ENCODE peak calls at places on chromosomes 4 and X, in six cellular contexts. W is adrenal gland, D is GM13977, Q is OCI-LY7, Y is ovary, P is Calu3. S is an unnamed sample.

GRCh38 chrX:118345045-118345400 is 883 bp upstream of the WDR44 start:
- DNase-seq in W (no peak), Y (no peak), P (no peak), Q (no peak), D (no peak), S (peak)

GRCh38 chr4:120299631-120300030 is 233.0 kb upstream of the MAD2L1 start:
- DNase-seq in Y (no peak), D (no peak), W (no peak), P (no peak), Q (no peak), S (no peak)

GRCh38 chr4:153465583-153465921 is 608 bp upstream of the TMEM131L start:
- DNase-seq in Q (peak), D (peak), W (peak), P (peak), Y (peak), S (peak)

GRCh38 chr4:7992846-7993245 is 53.2 kb upstream of the AFAP1 start:
- DNase-seq in D (no peak), P (no peak), Q (no peak), W (no peak), Y (no peak), S (no peak)

GRCh38 chr4:183797041-183797444 is 108.1 kb upstream of the STOX2 start:
- DNase-seq in W (no peak), P (peak), Y (peak), Q (no peak), D (no peak), S (peak)

GRCh38 chrX:38112566-38112965 is 106.2 kb downstream of the SYTL5 start:
- DNase-seq in D (no peak), Q (peak), Y (no peak), W (no peak), P (no peak), S (no peak)

GRCh38 chrX:133229361-133229760 is 11.2 kb upstream of the TFDP3 start:
- DNase-seq in W (no peak), Y (no peak), Q (no peak), P (peak), D (no peak), S (no peak)

GRCh38 chrX:74421181-74422028 is at the start of gene SLC16A2:
- DNase-seq in P (peak), W (peak), D (peak), Y (peak), Q (no peak), S (peak)

GRCh38 chr4:174388744-174389143 is 105.0 kb downstream of the CEP44 start:
- DNase-seq in P (no peak), D (no peak), W (no peak), Q (no peak), Y (no peak), S (no peak)

GRCh38 chrX:72245461-72246089 is 6.7 kb upstream of the ERCC6L start:
- DNase-seq in Q (peak), W (peak), Y (no peak), P (peak), D (peak), S (peak)

GRCh38 chr4:73895201-73896177 is 26.3 kb downstream of the CXCL1 start:
- DNase-seq in P (peak), W (no peak), Y (no peak), Q (no peak), D (no peak), S (no peak)

GRCh38 chr4:168636506-168637176 is 139.8 kb downstream of the PALLD start:
- DNase-seq in D (no peak), P (no peak), Y (no peak), W (no peak), Q (no peak), S (no peak)

GRCh38 chrX:12263211-12263610 is 124.9 kb downstream of the FRMPD4 start:
- DNase-seq in W (no peak), D (no peak), Q (no peak), Y (no peak), P (no peak), S (no peak)

GRCh38 chr4:184012937-184013336 is 107.8 kb downstream of the STOX2 start:
- DNase-seq in W (no peak), P (no peak), D (no peak), Q (no peak), Y (no peak), S (no peak)

GRCh38 chr4:125689839-125690238 is 375.1 kb downstream of the FAT4 start:
- DNase-seq in Q (no peak), Y (no peak), D (no peak), P (no peak), W (no peak), S (no peak)

GRCh38 chr4:119525005-119525749 is 103.4 kb downstream of the PDE5A start:
- DNase-seq in W (no peak), P (no peak), Y (no peak), D (no peak), Q (no peak), S (no peak)

GRCh38 chr4:82517043-82517442 is 44.7 kb downstream of the TMEM150C start:
- DNase-seq in Q (no peak), D (no peak), W (no peak), P (no peak), Y (no peak), S (no peak)

GRCh38 chrX:9899640-9900075 is 67.5 kb upstream of the CLDN34 start:
- DNase-seq in Y (peak), D (peak), W (no peak), P (no peak), Q (no peak), S (peak)

GRCh38 chr4:98092833-98093439 is 50.3 kb downstream of the STPG2 start:
- DNase-seq in Q (peak), P (peak), Y (no peak), W (no peak), D (no peak), S (no peak)

GRCh38 chr4:150238591-150238990 is 160.3 kb downstream of the DCLK2 start:
- DNase-seq in Q (no peak), P (no peak), Y (no peak), W (no peak), D (no peak), S (no peak)

GRCh38 chr4:186707574-186707973 is 16.1 kb downstream of the FAT1 start:
- DNase-seq in W (no peak), P (no peak), Y (no peak), Q (no peak), D (no peak), S (no peak)

GRCh38 chr4:121229993-121230392 is 65.9 kb upstream of the TNIP3 start:
- DNase-seq in Q (no peak), D (no peak), W (no peak), Y (no peak), P (no peak), S (no peak)

GRCh38 chrX:69027181-69028005 is 137.9 kb downstream of the PJA1 start:
- DNase-seq in W (no peak), Y (no peak), Q (no peak), P (no peak), D (no peak), S (peak)

GRCh38 chr4:113311047-113311446 is 261.6 kb downstream of the ANK2 start:
- DNase-seq in Q (no peak), W (no peak), Y (no peak), D (no peak), P (no peak), S (no peak)

GRCh38 chrX:149950681-149951080 is 12.4 kb upstream of the EOLA2 start:
- DNase-seq in W (no peak), Q (peak), Y (no peak), P (peak), D (peak), S (peak)

GRCh38 chrX:51893931-51894696 is 691 bp downstream of the MAGED1 start:
- DNase-seq in Q (peak), W (peak), P (peak), D (peak), Y (peak), S (no peak)

GRCh38 chr4:67106846-67107467 is 438.3 kb downstream of the CENPC start:
- DNase-seq in Q (no peak), D (no peak), W (no peak), Y (no peak), P (no peak), S (no peak)

GRCh38 chrX:40808203-40808602 is 72.9 kb upstream of the MED14 start:
- DNase-seq in P (no peak), D (no peak), W (no peak), Q (no peak), Y (no peak), S (no peak)

GRCh38 chrX:791479-792034 is 161.0 kb downstream of the SHOX start:
- DNase-seq in W (no peak), P (no peak), D (no peak), Q (no peak), Y (no peak), S (no peak)

GRCh38 chrX:65723706-65724105 is 56.3 kb downstream of the MSN start:
- DNase-seq in D (peak), Q (no peak), P (no peak), Y (no peak), W (no peak), S (peak)

GRCh38 chrX:147846676-147847075 is 65.0 kb upstream of the FMR1 start:
- DNase-seq in Y (no peak), P (no peak), D (no peak), W (no peak), Q (no peak), S (no peak)

GRCh38 chr4:38785901-38786402 is 3.2 kb upstream of the TLR10 start:
- DNase-seq in W (no peak), D (peak), P (no peak), Y (no peak), Q (no peak), S (peak)

GRCh38 chr4:127783026-127783769 is 1.1 kb downstream of the HSPA4L start:
- DNase-seq in D (no peak), P (peak), Y (peak), W (peak), Q (no peak), S (no peak)

GRCh38 chr4:149645790-149646189 is 169.9 kb downstream of the IQCM start:
- DNase-seq in W (no peak), D (no peak), P (no peak), Q (no peak), Y (no peak), S (no peak)

GRCh38 chr4:112895785-112896184 is 153.7 kb upstream of the ANK2 start:
- DNase-seq in Y (no peak), D (no peak), P (no peak), W (no peak), Q (no peak), S (no peak)

GRCh38 chrX:101450052-101450451 is 35.2 kb upstream of the ARMCX4 start:
- DNase-seq in Q (no peak), D (no peak), P (no peak), Y (no peak), W (no peak), S (no peak)

GRCh38 chr4:6892190-6892908 is 17.3 kb upstream of the TBC1D14 start:
- DNase-seq in W (peak), Q (no peak), P (no peak), D (peak), Y (no peak), S (peak)
- TF ChIP-seq CTCF in W (peak), Q (no peak), P (no peak), D (peak), Y (no peak), S (no peak)

GRCh38 chrX:120228187-120228908 is 22.3 kb upstream of the ZBTB33 start:
- DNase-seq in Y (no peak), D (no peak), Q (no peak), P (no peak), W (no peak), S (no peak)
- TF ChIP-seq CTCF in Y (no peak), D (no peak), Q (no peak), P (no peak), W (no peak), S (no peak)

GRCh38 chrX:104707572-104707971 is 141.6 kb downstream of the IL1RAPL2 start:
- DNase-seq in W (no peak), Y (no peak), D (no peak), Q (no peak), P (no peak), S (no peak)
- TF ChIP-seq CTCF in W (no peak), Y (no peak), D (no peak), Q (no peak), P (no peak), S (no peak)

GRCh38 chr4:122759639-122760310 is 27.3 kb downstream of the BBS12 start:
- DNase-seq in P (no peak), Y (no peak), W (no peak), D (no peak), Q (no peak), S (no peak)
- TF ChIP-seq CTCF in P (no peak), Y (no peak), W (no peak), D (no peak), Q (peak), S (no peak)

DNA sequence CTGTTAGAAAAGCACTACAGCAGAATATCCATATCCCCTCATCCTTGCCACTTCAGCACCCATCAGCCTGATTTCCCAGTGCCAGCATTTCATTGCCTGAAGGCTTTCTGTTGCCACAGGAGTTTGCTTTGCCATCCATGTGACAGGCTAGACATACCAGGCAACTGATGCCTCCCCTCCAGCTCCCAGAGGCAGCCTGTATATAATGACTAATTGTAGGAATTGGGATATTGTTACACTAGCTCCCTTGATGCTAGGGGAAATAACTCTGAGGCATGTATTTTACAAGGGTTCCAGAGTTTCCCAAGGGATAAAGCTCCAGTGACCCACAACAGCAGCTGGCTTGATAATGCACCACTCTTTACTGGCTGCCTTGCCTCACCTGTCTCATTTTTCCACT is 608.0 kb upstream of the FTHL17 start:
- DNase-seq in W (no peak), Q (no peak), Y (no peak), D (no peak), P (no peak), S (no peak)
- TF ChIP-seq CTCF in W (no peak), Q (no peak), Y (no peak), D (no peak), P (no peak), S (no peak)